ENCODE peak calls at places on chromosomes 1 and 21, in ten cellular contexts. U is A549, X is suprapubic skin, N is HCT116, J is heart left ventricle, F is prostate gland, O is lower leg skin, K is K562, T is uterus, B is GM12892. G is an unnamed sample.

GRCh38 chr1:31239653-31240241 is at the start of gene NKAIN1:
- DNase-seq in B (no peak), T (no peak), J (no peak), F (no peak), U (no peak), N (no peak), K (peak), O (no peak), X (no peak), G (no peak)

GRCh38 chr1:225746361-225747179 is 31.1 kb upstream of the SRP9 start:
- DNase-seq in J (peak), F (peak), X (no peak), T (peak), K (no peak), N (peak), O (peak), B (no peak), U (peak), G (peak)

GRCh38 chr21:21688877-21689276 is 690.7 kb downstream of the NCAM2 start:
- DNase-seq in T (no peak), J (no peak), X (no peak), U (no peak), B (no peak), F (no peak), K (peak), N (no peak), O (no peak), G (peak)

GRCh38 chr21:38503588-38503987 is 5.3 kb upstream of the ERG start:
- DNase-seq in O (no peak), X (no peak), J (no peak), U (no peak), T (peak), F (no peak), K (no peak), B (no peak), N (no peak), G (no peak)

GRCh38 chr1:86502721-86503430 is 34.1 kb downstream of the CLCA1 start:
- DNase-seq in N (no peak), K (peak), J (peak), X (no peak), U (no peak), T (peak), O (peak), B (no peak), F (peak), G (no peak)

GRCh38 chr1:183473286-183473536 is 912 bp downstream of the SMG7 start:
- DNase-seq in U (no peak), J (no peak), X (no peak), K (no peak), O (no peak), F (no peak), N (no peak), B (no peak), T (no peak), G (no peak)

GRCh38 chr1:55233149-55233777 is 18.1 kb upstream of the USP24 start:
- DNase-seq in K (no peak), B (no peak), F (no peak), X (no peak), N (no peak), O (no peak), J (no peak), T (no peak), U (peak), G (no peak)

GRCh38 chr1:23166854-23167253 is 1.8 kb downstream of the LUZP1 start:
- DNase-seq in T (no peak), X (no peak), B (no peak), N (no peak), O (no peak), F (no peak), U (no peak), J (no peak), K (no peak), G (no peak)

GRCh38 chr1:55262822-55263221 is 47.7 kb upstream of the USP24 start:
- DNase-seq in J (no peak), F (no peak), O (no peak), N (no peak), U (no peak), T (no peak), X (no peak), K (no peak), B (no peak), G (peak)

GRCh38 chr1:167849656-167850055 is 64.3 kb downstream of the ADCY10 start:
- DNase-seq in U (no peak), X (no peak), N (no peak), O (no peak), B (no peak), J (no peak), T (no peak), K (no peak), F (no peak), G (no peak)

GRCh38 chr21:31983120-31983519 is 110.3 kb downstream of the HUNK start:
- DNase-seq in N (no peak), O (no peak), U (no peak), T (no peak), B (no peak), J (no peak), X (no peak), K (no peak), F (no peak), G (no peak)

GRCh38 chr1:202501281-202501680 is 152.8 kb downstream of the PPP1R12B start:
- DNase-seq in O (no peak), K (peak), T (no peak), X (no peak), U (peak), F (peak), B (no peak), N (peak), J (no peak), G (no peak)

GRCh38 chr1:234725177-234726132 is 115.5 kb upstream of the IRF2BP2 start:
- DNase-seq in O (peak), K (peak), X (no peak), B (no peak), T (peak), U (no peak), J (peak), N (no peak), F (peak), G (no peak)

GRCh38 chr1:96466842-96467241 is 254.7 kb upstream of the PTBP2 start:
- DNase-seq in B (no peak), T (no peak), J (no peak), U (no peak), N (no peak), K (no peak), F (no peak), X (no peak), O (no peak), G (no peak)

GRCh38 chr1:32748926-32749325 is 46.4 kb upstream of the SYNC start:
- DNase-seq in T (no peak), J (no peak), U (no peak), K (no peak), F (no peak), O (no peak), B (no peak), N (no peak), X (no peak), G (no peak)

GRCh38 chr1:30172757-30173156 is 550.6 kb downstream of the MATN1 start:
- DNase-seq in T (no peak), B (no peak), O (no peak), J (no peak), F (no peak), U (no peak), X (no peak), N (no peak), K (no peak), G (no peak)

GRCh38 chr1:40837601-40838000 is 24.6 kb downstream of the CITED4 start:
- DNase-seq in F (no peak), N (no peak), U (no peak), X (no peak), T (no peak), K (no peak), B (no peak), O (no peak), J (no peak), G (no peak)

GRCh38 chr1:10546896-10547295 is 72.1 kb downstream of the PEX14 start:
- DNase-seq in U (no peak), F (no peak), J (no peak), K (no peak), O (no peak), X (no peak), N (no peak), B (no peak), T (no peak), G (no peak)

GRCh38 chr21:45253180-45253579 is 34.5 kb downstream of the POFUT2 start:
- DNase-seq in B (no peak), K (no peak), O (no peak), T (no peak), F (no peak), N (no peak), J (no peak), U (no peak), X (no peak), G (peak)

GRCh38 chr21:28963831-28964230 is 28.8 kb downstream of the LTN1 start:
- DNase-seq in F (no peak), B (no peak), X (no peak), J (no peak), K (no peak), U (no peak), O (no peak), N (no peak), T (no peak), G (no peak)

GRCh38 chr1:198880818-198881597 is 242.2 kb downstream of the PTPRC start:
- DNase-seq in O (no peak), B (no peak), U (peak), T (no peak), X (no peak), J (no peak), K (no peak), N (peak), F (no peak), G (no peak)

GRCh38 chr1:40877681-40878080 is 15.5 kb upstream of the CITED4 start:
- DNase-seq in T (peak), U (peak), O (peak), J (peak), X (no peak), B (no peak), N (no peak), K (peak), F (peak), G (peak)

GRCh38 chr1:206901944-206902343 is 4.7 kb downstream of the IL24 start:
- DNase-seq in X (peak), F (no peak), N (no peak), K (no peak), O (no peak), B (no peak), T (no peak), U (no peak), J (no peak), G (no peak)

DNA sequence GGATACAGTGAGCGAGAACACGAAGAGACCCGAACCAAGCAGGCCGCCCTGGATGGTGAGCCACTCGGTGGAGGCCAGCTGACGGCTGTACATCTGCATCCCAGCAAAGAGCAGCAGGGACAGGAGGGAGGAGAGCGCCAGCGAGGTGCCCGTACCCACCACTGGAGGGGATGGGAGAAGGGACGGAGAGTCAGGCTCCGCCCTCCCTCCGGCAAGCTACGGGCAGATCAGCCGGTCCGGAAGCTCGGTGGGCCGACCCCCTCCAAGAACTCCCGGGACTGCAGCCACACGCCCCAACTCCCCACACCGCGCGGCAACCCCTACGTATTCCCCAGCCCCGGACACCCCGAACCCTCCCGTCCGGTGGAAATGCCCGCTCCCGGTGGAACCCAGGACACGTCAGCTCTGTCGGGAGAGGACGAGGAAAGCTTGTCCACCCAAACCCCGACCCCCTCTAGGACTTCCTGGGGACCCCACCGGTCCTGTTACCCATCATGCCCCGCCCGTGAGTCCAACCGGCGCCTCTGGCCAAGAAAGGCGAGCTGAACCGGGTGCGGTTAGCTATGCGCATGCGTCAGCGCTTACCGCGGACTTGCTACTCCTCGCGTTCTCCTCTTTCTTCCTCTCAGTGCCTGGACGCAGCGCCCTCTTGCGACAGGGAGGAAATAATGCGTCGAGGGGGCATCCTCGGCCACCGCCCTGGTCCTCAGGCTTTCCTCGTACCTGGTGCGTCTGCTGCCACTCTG is at the start of gene KRTCAP2:
- DNase-seq in T (peak), N (peak), K (peak), X (peak), J (peak), O (peak), F (peak), B (peak), U (peak), G (peak)
- TF ChIP-seq POLR2A in T (peak), N (peak), K (peak), X (no peak), J (peak), O (no peak), F (peak), B (peak), U (peak), G (peak)

GRCh38 chr1:52552236-52552504 is 722 bp downstream of the TUT4 start:
- DNase-seq in X (no peak), T (peak), U (peak), N (no peak), B (peak), O (peak), K (peak), F (peak), J (peak), G (no peak)

GRCh38 chr1:52554267-52554640 is 1.4 kb upstream of the TUT4 start:
- DNase-seq in N (no peak), U (no peak), K (no peak), B (no peak), T (no peak), F (no peak), O (no peak), J (no peak), X (no peak), G (no peak)

GRCh38 chr1:52554756-52555155 is 1.9 kb upstream of the TUT4 start:
- DNase-seq in F (no peak), N (no peak), K (no peak), J (no peak), T (no peak), B (no peak), X (no peak), U (no peak), O (no peak), G (no peak)

GRCh38 chr1:52552505-52553371 is at the start of gene TUT4:
- DNase-seq in B (peak), U (peak), K (peak), J (peak), O (peak), X (peak), F (peak), T (peak), N (peak), G (peak)

GRCh38 chr1:52553372-52554266 is 727 bp upstream of the TUT4 start:
- DNase-seq in U (peak), B (peak), T (peak), O (peak), K (peak), J (peak), X (peak), F (peak), N (peak), G (peak)
- TF ChIP-seq POLR2A in U (peak), B (peak), T (peak), O (no peak), K (peak), J (peak), X (no peak), F (peak), N (peak), G (peak)

DNA sequence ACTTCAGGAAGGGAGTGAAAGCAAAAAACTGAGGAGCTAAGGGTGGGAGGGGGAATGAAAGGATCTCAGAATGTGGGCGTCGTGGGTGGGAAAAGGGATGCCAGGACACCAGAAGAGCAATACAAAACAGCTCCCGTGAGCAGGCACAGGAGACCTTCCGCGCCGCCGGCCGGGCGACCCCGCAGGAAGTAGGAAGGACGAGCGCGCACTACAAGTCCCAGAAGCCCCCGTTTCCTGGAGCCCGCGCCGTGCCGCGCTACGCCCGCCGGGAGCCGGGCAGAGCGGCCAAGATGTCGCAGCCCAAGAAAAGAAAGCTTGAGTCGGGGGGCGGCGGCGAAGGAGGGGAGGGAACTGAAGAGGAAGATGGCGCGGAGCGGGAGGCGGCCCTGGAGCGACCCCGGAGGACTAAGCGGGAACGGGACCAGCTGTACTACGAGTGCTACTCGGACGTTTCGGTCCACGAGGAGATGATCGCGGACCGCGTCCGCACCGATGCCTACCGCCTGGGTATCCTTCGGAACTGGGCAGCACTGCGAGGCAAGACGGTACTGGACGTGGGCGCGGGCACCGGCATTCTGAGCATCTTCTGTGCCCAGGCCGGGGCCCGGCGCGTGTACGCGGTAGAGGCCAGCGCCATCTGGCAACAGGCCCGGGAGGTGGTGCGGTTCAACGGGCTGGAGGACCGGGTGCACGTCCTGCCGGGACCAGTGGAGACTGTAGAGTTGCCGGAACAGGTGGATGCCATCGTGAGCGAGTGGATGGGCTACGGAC is at the start of gene PRMT6:
- DNase-seq in N (peak), K (peak), B (peak), X (peak), U (no peak), T (peak), J (peak), F (peak), O (peak), G (peak)
- TF ChIP-seq POLR2A in N (no peak), K (peak), B (peak), X (no peak), U (no peak), T (peak), J (peak), F (peak), O (no peak), G (no peak)

DNA sequence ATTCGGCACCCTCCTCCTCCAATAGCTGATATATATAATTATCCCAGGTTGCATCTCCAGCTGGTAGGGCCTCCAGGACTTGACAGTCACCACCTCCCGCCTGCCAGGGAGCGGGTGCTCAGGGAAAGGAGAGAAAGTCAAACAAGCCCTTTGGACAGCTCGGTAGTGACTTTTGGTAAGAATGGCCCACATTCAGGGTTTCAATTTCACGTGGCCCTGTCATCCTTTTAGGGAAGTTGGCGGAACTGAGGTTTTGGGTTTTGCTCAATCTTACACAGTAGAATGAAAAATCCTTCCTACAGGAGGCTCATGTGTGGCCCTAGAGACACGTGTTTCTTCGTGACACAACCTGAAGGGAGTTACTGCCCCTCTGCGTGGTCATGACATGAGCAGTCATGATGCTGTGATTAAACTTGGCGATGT is 44.2 kb downstream of the CAPN8 start:
- DNase-seq in K (no peak), U (no peak), N (no peak), T (no peak), F (no peak), B (peak), J (no peak), X (no peak), O (no peak), G (no peak)
- TF ChIP-seq POLR2A in K (no peak), U (no peak), N (no peak), T (no peak), F (no peak), B (no peak), J (no peak), X (no peak), O (no peak), G (no peak)

GRCh38 chr1:8004803-8005573 is 21.1 kb downstream of the ERRFI1 start:
- DNase-seq in X (peak), B (no peak), K (peak), J (peak), N (no peak), O (peak), T (peak), F (peak), U (peak), G (no peak)
- TF ChIP-seq POLR2A in X (no peak), B (no peak), K (no peak), J (peak), N (no peak), O (no peak), T (no peak), F (no peak), U (no peak), G (no peak)

GRCh38 chr1:85202092-85202863 is 1.5 kb upstream of the SYDE2 start:
- DNase-seq in O (no peak), B (no peak), N (no peak), X (no peak), T (no peak), U (no peak), F (no peak), J (no peak), K (no peak), G (no peak)

GRCh38 chr1:85201340-85202091 is 700 bp upstream of the SYDE2 start:
- DNase-seq in T (peak), O (peak), B (peak), X (peak), U (peak), J (peak), N (no peak), F (peak), K (peak), G (peak)

GRCh38 chr1:85200367-85200869 is 398 bp downstream of the SYDE2 start:
- DNase-seq in N (no peak), J (no peak), K (peak), T (peak), B (no peak), U (peak), F (peak), O (peak), X (peak), G (peak)

GRCh38 chr1:85199667-85200366 is 999 bp downstream of the SYDE2 start:
- DNase-seq in T (no peak), N (no peak), B (no peak), U (no peak), X (no peak), J (no peak), O (no peak), K (no peak), F (peak), G (no peak)

DNA sequence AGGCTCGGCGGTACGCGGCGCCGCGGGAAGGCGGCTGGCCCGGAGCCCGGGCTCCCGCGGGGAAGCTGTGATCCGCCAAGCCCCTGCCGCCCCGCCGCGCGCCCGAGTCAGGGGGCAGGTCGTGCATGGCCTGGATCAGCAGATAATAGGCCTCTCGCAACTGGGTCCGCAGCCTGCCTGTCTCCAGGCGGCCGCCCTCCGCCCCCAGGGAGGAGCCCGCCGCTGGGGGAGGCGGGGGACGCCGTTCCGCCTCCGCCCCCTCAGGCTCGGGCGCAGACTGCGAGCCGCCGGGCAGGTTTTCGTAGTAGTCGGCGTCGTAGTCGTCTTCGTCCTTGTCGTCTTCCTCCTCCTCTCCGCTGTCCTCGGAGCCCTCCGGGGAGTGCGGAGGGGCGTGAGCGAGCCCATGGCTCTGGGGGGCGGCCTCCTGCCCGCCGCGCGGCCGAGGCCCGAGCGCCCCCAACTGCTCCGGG is at the start of gene SYDE2:
- DNase-seq in J (peak), T (peak), X (no peak), F (peak), K (peak), B (peak), U (peak), O (peak), N (no peak), G (peak)
- TF ChIP-seq POLR2A in J (peak), T (peak), X (no peak), F (peak), K (peak), B (peak), U (no peak), O (no peak), N (no peak), G (peak)

G was measured in H54.